ENCODE peak calls at places on chromosomes 2 and 18, in five cellular contexts. M, E, T, U and H are unnamed samples.
A peak's percentile ranks its signal among the peaks of the same experiment; 100 is the strongest.

GRCh38 chr18:62721837-62722795 is 6.8 kb downstream of the PHLPP1 start:
- DNase-seq in T (no peak), E (no peak), U (no peak), M (no peak), H (no peak)

GRCh38 chr2:143833258-143833657 is 686.7 kb downstream of the ZEB2 start:
- DNase-seq in M (no peak), T (no peak), E (no peak), U (no peak), H (no peak)

GRCh38 chr2:162153608-162154224 is 1.7 kb upstream of the GCG start:
- DNase-seq in T (peak; percentile 40), U (peak; percentile 53), M (peak; percentile 58), E (peak; percentile 64), H (peak; percentile 77)

GRCh38 chr18:23593720-23594119 is 7.4 kb upstream of the NPC1 start:
- DNase-seq in M (no peak), E (no peak), U (no peak), T (no peak), H (no peak)

GRCh38 chr18:79455261-79455660 is 59.5 kb downstream of the NFATC1 start:
- DNase-seq in T (no peak), M (no peak), U (no peak), E (no peak), H (no peak)

GRCh38 chr18:79902075-79902474 is 49.4 kb downstream of the SLC66A2 start:
- DNase-seq in E (no peak), T (no peak), M (no peak), U (no peak), H (no peak)

GRCh38 chr2:218482651-218483050 is 63.7 kb downstream of the VIL1 start:
- DNase-seq in T (no peak), E (no peak), M (no peak), U (no peak), H (no peak)

GRCh38 chr18:48902856-48903601 is 47.7 kb downstream of the SMAD7 start:
- DNase-seq in E (no peak), T (no peak), U (no peak), M (no peak), H (no peak)

GRCh38 chr2:234290671-234291070 is 206.2 kb downstream of the ARL4C start:
- DNase-seq in T (peak; percentile 20), M (peak; percentile 56), E (no peak), U (no peak), H (no peak)

GRCh38 chr2:68714866-68715265 is 19.7 kb upstream of the ARHGAP25 start:
- DNase-seq in M (no peak), E (no peak), T (no peak), U (no peak), H (no peak)

GRCh38 chr18:79729611-79730010 is 50.0 kb downstream of the CTDP1 start:
- DNase-seq in U (no peak), M (no peak), E (no peak), T (no peak), H (no peak)

GRCh38 chr2:29583548-29584121 is 337.8 kb downstream of the ALK start:
- DNase-seq in E (no peak), U (no peak), T (no peak), M (no peak), H (no peak)

GRCh38 chr18:58828399-58829121 is 36.1 kb upstream of the ZNF532 start:
- DNase-seq in T (no peak), M (no peak), U (no peak), E (no peak), H (no peak)

GRCh38 chr2:102258025-102258385 is 53.4 kb upstream of the IL1RL1 start:
- DNase-seq in T (no peak), M (no peak), U (no peak), E (peak; percentile 83), H (no peak)

GRCh38 chr2:118835739-118836410 is 11.6 kb downstream of the EN1 start:
- DNase-seq in E (no peak), T (no peak), M (no peak), U (no peak), H (peak; percentile 78)

GRCh38 chr2:101698419-101699190 is 1.1 kb downstream of the MAP4K4 start:
- DNase-seq in T (no peak), E (peak; percentile 51), M (no peak), U (no peak), H (no peak)

GRCh38 chr2:148720501-148720998 is 76.0 kb downstream of the EPC2 start:
- DNase-seq in U (peak; percentile 1), M (no peak), T (no peak), E (no peak), H (no peak)

GRCh38 chr18:23725351-23725750 is 36.1 kb downstream of the LAMA3 start:
- DNase-seq in M (no peak), U (no peak), E (no peak), T (no peak), H (no peak)

GRCh38 chr2:188573453-188573852 is 281.8 kb downstream of the GULP1 start:
- DNase-seq in E (no peak), T (no peak), M (no peak), U (no peak), H (no peak)

GRCh38 chr2:108586631-108587030 is 52.4 kb downstream of the LIMS1 start:
- DNase-seq in U (no peak), T (no peak), M (no peak), E (no peak), H (no peak)

GRCh38 chr2:20509766-20510490 is 63.1 kb downstream of the RHOB start:
- DNase-seq in U (peak; percentile 77), T (peak; percentile 76), M (no peak), E (peak; percentile 90), H (peak; percentile 83)

GRCh38 chr2:119383410-119384140 is 16.8 kb downstream of the DBI start:
- DNase-seq in T (no peak), E (no peak), U (no peak), M (no peak), H (no peak)

GRCh38 chr2:159904565-159905281 is 106.7 kb upstream of the CD302 start:
- DNase-seq in M (peak; percentile 73), E (no peak), U (peak; percentile 80), T (peak; percentile 81), H (peak; percentile 92)

GRCh38 chr2:105393373-105394055 is 5.3 kb downstream of the FHL2 start:
- DNase-seq in M (no peak), T (no peak), E (no peak), U (no peak), H (no peak)

GRCh38 chr2:145156199-145156598 is 636.3 kb upstream of the ZEB2 start:
- DNase-seq in U (no peak), E (peak; percentile 2), M (no peak), T (no peak), H (no peak)